ENCODE peak calls at places on chromosomes 11 and 22, in ten cellular contexts. One of them, this sample, is unnamed.

GRCh38 chr11:62400281-62400680 is 18.6 kb upstream of the SCGB1A1 start:
- DNase-seq in A673: no peak
- DNase-seq in fibroblast of mammary gland: no peak
- DNase-seq in lower leg skin: no peak
- DNase-seq in aorta: no peak
- DNase-seq in WERI-Rb-1: no peak
- DNase-seq in BE2C: no peak
- DNase-seq in MM.1S: no peak
- DNase-seq in hepatocyte: no peak
- DNase-seq in foreskin fibroblast: no peak
- DNase-seq in this sample: no peak

GRCh38 chr11:60378359-60378758 is at the start of gene MS4A7:
- DNase-seq in BE2C: no peak
- DNase-seq in foreskin fibroblast: no peak
- DNase-seq in WERI-Rb-1: no peak
- DNase-seq in aorta: peak; percentile 75
- DNase-seq in fibroblast of mammary gland: no peak
- DNase-seq in A673: no peak
- DNase-seq in MM.1S: peak; percentile 10
- DNase-seq in lower leg skin: no peak
- DNase-seq in hepatocyte: no peak
- DNase-seq in this sample: no peak

GRCh38 chr11:10654211-10655150 is 39.1 kb downstream of the IRAG1 start:
- DNase-seq in WERI-Rb-1: peak; percentile 29
- DNase-seq in fibroblast of mammary gland: peak; percentile 86
- DNase-seq in lower leg skin: no peak
- DNase-seq in MM.1S: peak; percentile 64
- DNase-seq in hepatocyte: peak; percentile 68
- DNase-seq in A673: peak; percentile 73
- DNase-seq in BE2C: peak; percentile 19
- DNase-seq in aorta: no peak
- DNase-seq in foreskin fibroblast: peak; percentile 58
- DNase-seq in this sample: no peak

GRCh38 chr22:28791841-28792490 is 8.4 kb downstream of the XBP1 start:
- DNase-seq in lower leg skin: no peak
- DNase-seq in WERI-Rb-1: no peak
- DNase-seq in A673: no peak
- DNase-seq in hepatocyte: no peak
- DNase-seq in foreskin fibroblast: no peak
- DNase-seq in aorta: no peak
- DNase-seq in MM.1S: peak; percentile 95
- DNase-seq in BE2C: no peak
- DNase-seq in fibroblast of mammary gland: no peak
- DNase-seq in this sample: no peak

GRCh38 chr11:47986742-47987141 is 6.4 kb downstream of the PTPRJ start:
- DNase-seq in lower leg skin: no peak
- DNase-seq in hepatocyte: peak; percentile 53
- DNase-seq in foreskin fibroblast: no peak
- DNase-seq in MM.1S: no peak
- DNase-seq in WERI-Rb-1: no peak
- DNase-seq in fibroblast of mammary gland: no peak
- DNase-seq in BE2C: no peak
- DNase-seq in aorta: no peak
- DNase-seq in A673: no peak
- DNase-seq in this sample: no peak

GRCh38 chr11:120501976-120502755 is 9.4 kb upstream of the GRIK4 start:
- DNase-seq in A673: no peak
- DNase-seq in foreskin fibroblast: no peak
- DNase-seq in hepatocyte: no peak
- DNase-seq in lower leg skin: no peak
- DNase-seq in WERI-Rb-1: no peak
- DNase-seq in fibroblast of mammary gland: no peak
- DNase-seq in aorta: no peak
- DNase-seq in BE2C: no peak
- DNase-seq in MM.1S: no peak
- DNase-seq in this sample: no peak

GRCh38 chr11:33545941-33546340 is 154.7 kb downstream of the C11orf91 start:
- DNase-seq in MM.1S: no peak
- DNase-seq in foreskin fibroblast: peak; percentile 37
- DNase-seq in BE2C: no peak
- DNase-seq in lower leg skin: no peak
- DNase-seq in A673: no peak
- DNase-seq in fibroblast of mammary gland: no peak
- DNase-seq in hepatocyte: no peak
- DNase-seq in WERI-Rb-1: no peak
- DNase-seq in aorta: no peak
- DNase-seq in this sample: no peak

GRCh38 chr22:31938258-31938657 is 6.1 kb upstream of the YWHAH start:
- DNase-seq in fibroblast of mammary gland: no peak
- DNase-seq in hepatocyte: no peak
- DNase-seq in WERI-Rb-1: no peak
- DNase-seq in A673: no peak
- DNase-seq in lower leg skin: no peak
- DNase-seq in BE2C: no peak
- DNase-seq in MM.1S: no peak
- DNase-seq in aorta: no peak
- DNase-seq in foreskin fibroblast: no peak
- DNase-seq in this sample: no peak

GRCh38 chr11:132821027-132821426 is 711.3 kb downstream of the OPCML start:
- DNase-seq in fibroblast of mammary gland: no peak
- DNase-seq in BE2C: no peak
- DNase-seq in foreskin fibroblast: no peak
- DNase-seq in lower leg skin: no peak
- DNase-seq in hepatocyte: peak; percentile 14
- DNase-seq in aorta: no peak
- DNase-seq in MM.1S: no peak
- DNase-seq in WERI-Rb-1: no peak
- DNase-seq in A673: no peak
- DNase-seq in this sample: peak; percentile 81

GRCh38 chr11:27471588-27472397 is 797 bp downstream of the LGR4 start:
- DNase-seq in fibroblast of mammary gland: no peak
- DNase-seq in lower leg skin: peak; percentile 89
- DNase-seq in foreskin fibroblast: no peak
- DNase-seq in WERI-Rb-1: peak; percentile 30
- DNase-seq in A673: peak; percentile 75
- DNase-seq in aorta: peak; percentile 73
- DNase-seq in BE2C: peak; percentile 37
- DNase-seq in hepatocyte: peak; percentile 71
- DNase-seq in MM.1S: peak; percentile 24
- DNase-seq in this sample: no peak

GRCh38 chr11:8867856-8868705 is 42.9 kb upstream of the AKIP1 start:
- DNase-seq in BE2C: no peak
- DNase-seq in aorta: no peak
- DNase-seq in hepatocyte: no peak
- DNase-seq in foreskin fibroblast: peak; percentile 61
- DNase-seq in fibroblast of mammary gland: peak; percentile 79
- DNase-seq in WERI-Rb-1: no peak
- DNase-seq in A673: peak; percentile 18
- DNase-seq in MM.1S: no peak
- DNase-seq in lower leg skin: no peak
- DNase-seq in this sample: peak; percentile 15
- H3K4me3 ChIP-seq in BE2C: no peak overlapping the region
- H3K4me3 ChIP-seq in aorta: no peak overlapping the region
- H3K4me3 ChIP-seq in hepatocyte: no peak overlapping the region
- H3K4me3 ChIP-seq in foreskin fibroblast: peak overlapping the region; percentile 84
- H3K4me3 ChIP-seq in fibroblast of mammary gland: no peak overlapping the region
- H3K4me3 ChIP-seq in WERI-Rb-1: no peak overlapping the region
- H3K4me3 ChIP-seq in A673: no peak overlapping the region
- H3K4me3 ChIP-seq in MM.1S: no peak overlapping the region
- H3K4me3 ChIP-seq in lower leg skin: no peak overlapping the region
- H3K4me3 ChIP-seq in this sample: no peak overlapping the region

GRCh38 chr11:57653162-57653561 is 3.5 kb upstream of the YPEL4 start:
- DNase-seq in WERI-Rb-1: no peak
- DNase-seq in aorta: no peak
- DNase-seq in hepatocyte: no peak
- DNase-seq in BE2C: no peak
- DNase-seq in MM.1S: no peak
- DNase-seq in fibroblast of mammary gland: no peak
- DNase-seq in A673: no peak
- DNase-seq in lower leg skin: no peak
- DNase-seq in foreskin fibroblast: no peak
- DNase-seq in this sample: no peak
- H3K4me3 ChIP-seq in WERI-Rb-1: no peak overlapping the region
- H3K4me3 ChIP-seq in aorta: no peak overlapping the region
- H3K4me3 ChIP-seq in hepatocyte: no peak overlapping the region
- H3K4me3 ChIP-seq in BE2C: no peak overlapping the region
- H3K4me3 ChIP-seq in MM.1S: peak overlapping the region; percentile 22
- H3K4me3 ChIP-seq in fibroblast of mammary gland: no peak overlapping the region
- H3K4me3 ChIP-seq in A673: no peak overlapping the region
- H3K4me3 ChIP-seq in lower leg skin: no peak overlapping the region
- H3K4me3 ChIP-seq in foreskin fibroblast: no peak overlapping the region
- H3K4me3 ChIP-seq in this sample: no peak overlapping the region

GRCh38 chr11:65111159-65111536 is 524 bp upstream of the TM7SF2 start:
- DNase-seq in hepatocyte: no peak
- DNase-seq in BE2C: no peak
- DNase-seq in MM.1S: no peak
- DNase-seq in fibroblast of mammary gland: no peak
- DNase-seq in foreskin fibroblast: no peak
- DNase-seq in lower leg skin: no peak
- DNase-seq in WERI-Rb-1: no peak
- DNase-seq in A673: no peak
- DNase-seq in aorta: no peak
- DNase-seq in this sample: no peak
- H3K4me3 ChIP-seq in hepatocyte: no peak overlapping the region
- H3K4me3 ChIP-seq in BE2C: no peak overlapping the region
- H3K4me3 ChIP-seq in MM.1S: peak overlapping the region; percentile 3
- H3K4me3 ChIP-seq in fibroblast of mammary gland: no peak overlapping the region
- H3K4me3 ChIP-seq in foreskin fibroblast: no peak overlapping the region
- H3K4me3 ChIP-seq in lower leg skin: no peak overlapping the region
- H3K4me3 ChIP-seq in WERI-Rb-1: no peak overlapping the region
- H3K4me3 ChIP-seq in A673: no peak overlapping the region
- H3K4me3 ChIP-seq in aorta: no peak overlapping the region
- H3K4me3 ChIP-seq in this sample: no peak overlapping the region

GRCh38 chr11:46119053-46119351 is 2.3 kb downstream of the PHF21A start:
- DNase-seq in MM.1S: no peak
- DNase-seq in A673: no peak
- DNase-seq in lower leg skin: no peak
- DNase-seq in fibroblast of mammary gland: no peak
- DNase-seq in foreskin fibroblast: no peak
- DNase-seq in BE2C: no peak
- DNase-seq in aorta: no peak
- DNase-seq in WERI-Rb-1: no peak
- DNase-seq in hepatocyte: no peak
- DNase-seq in this sample: no peak

GRCh38 chr11:46117842-46118241 is 3.4 kb downstream of the PHF21A start:
- DNase-seq in A673: peak; percentile 68
- DNase-seq in fibroblast of mammary gland: no peak
- DNase-seq in BE2C: no peak
- DNase-seq in foreskin fibroblast: no peak
- DNase-seq in lower leg skin: no peak
- DNase-seq in MM.1S: no peak
- DNase-seq in WERI-Rb-1: no peak
- DNase-seq in hepatocyte: no peak
- DNase-seq in aorta: no peak
- DNase-seq in this sample: no peak

GRCh38 chr11:46114961-46115360 is 6.3 kb downstream of the PHF21A start:
- DNase-seq in lower leg skin: no peak
- DNase-seq in WERI-Rb-1: no peak
- DNase-seq in A673: no peak
- DNase-seq in foreskin fibroblast: no peak
- DNase-seq in BE2C: no peak
- DNase-seq in hepatocyte: no peak
- DNase-seq in aorta: no peak
- DNase-seq in MM.1S: no peak
- DNase-seq in fibroblast of mammary gland: no peak
- DNase-seq in this sample: no peak

GRCh38 chr11:46114378-46114777 is 6.9 kb downstream of the PHF21A start:
- DNase-seq in BE2C: no peak
- DNase-seq in aorta: no peak
- DNase-seq in lower leg skin: no peak
- DNase-seq in MM.1S: no peak
- DNase-seq in hepatocyte: no peak
- DNase-seq in foreskin fibroblast: no peak
- DNase-seq in fibroblast of mammary gland: no peak
- DNase-seq in A673: no peak
- DNase-seq in WERI-Rb-1: no peak
- DNase-seq in this sample: no peak

GRCh38 chr11:46116007-46116711 is 5.1 kb downstream of the PHF21A start:
- DNase-seq in foreskin fibroblast: no peak
- DNase-seq in A673: no peak
- DNase-seq in lower leg skin: no peak
- DNase-seq in hepatocyte: no peak
- DNase-seq in WERI-Rb-1: no peak
- DNase-seq in fibroblast of mammary gland: no peak
- DNase-seq in aorta: no peak
- DNase-seq in MM.1S: peak; percentile 54
- DNase-seq in BE2C: no peak
- DNase-seq in this sample: no peak
- H3K4me3 ChIP-seq in foreskin fibroblast: no peak overlapping the region
- H3K4me3 ChIP-seq in A673: no peak overlapping the region
- H3K4me3 ChIP-seq in lower leg skin: no peak overlapping the region
- H3K4me3 ChIP-seq in hepatocyte: no peak overlapping the region
- H3K4me3 ChIP-seq in WERI-Rb-1: no peak overlapping the region
- H3K4me3 ChIP-seq in fibroblast of mammary gland: no peak overlapping the region
- H3K4me3 ChIP-seq in aorta: no peak overlapping the region
- H3K4me3 ChIP-seq in MM.1S: peak overlapping the region; percentile 30
- H3K4me3 ChIP-seq in BE2C: no peak overlapping the region
- H3K4me3 ChIP-seq in this sample: no peak overlapping the region